ENCODE peak calls at places on chromosome 14, in seven cellular contexts. P, M, I, E, W, J and S are unnamed samples.

GRCh38 chr14:20836668-20837338 is 34.2 kb upstream of the RNASE1 start:
- DNase-seq in P (peak; percentile 47), M (peak; percentile 47), W (peak; percentile 79), E (no peak), J (peak; percentile 12), I (no peak), S (no peak)

GRCh38 chr14:68397371-68397779 is 395.5 kb downstream of the ZFP36L1 start:
- DNase-seq in P (no peak), M (no peak), E (no peak), W (no peak), J (peak; percentile 56), I (peak; percentile 55), S (no peak)

GRCh38 chr14:57833304-57833703 is 32.6 kb downstream of the SLC35F4 start:
- DNase-seq in W (peak; percentile 57), E (peak; percentile 46), J (peak; percentile 87), M (no peak), P (no peak), I (no peak), S (no peak)

GRCh38 chr14:88417594-88417993 is 32.1 kb downstream of the SPATA7 start:
- DNase-seq in J (no peak), P (no peak), E (no peak), W (no peak), I (no peak), M (no peak), S (no peak)

GRCh38 chr14:23005861-23006534 is 3.9 kb downstream of the C14orf93 start:
- DNase-seq in P (peak; percentile 45), E (no peak), W (no peak), M (no peak), J (no peak), I (no peak), S (no peak)

GRCh38 chr14:102822311-102822863 is 45.1 kb downstream of the TRAF3 start:
- DNase-seq in M (no peak), W (no peak), I (no peak), J (no peak), E (no peak), P (peak; percentile 15), S (no peak)

GRCh38 chr14:57287745-57288144 is 19.0 kb downstream of the AP5M1 start:
- DNase-seq in E (no peak), W (no peak), I (no peak), M (peak; percentile 46), J (no peak), P (no peak), S (no peak)

GRCh38 chr14:53368714-53369191 is 215.6 kb upstream of the DDHD1 start:
- DNase-seq in P (peak; percentile 77), W (no peak), M (no peak), J (no peak), E (no peak), I (no peak), S (no peak)

GRCh38 chr14:91727121-91727520 is 4.8 kb downstream of the CATSPERB start:
- DNase-seq in M (no peak), J (no peak), P (no peak), I (no peak), W (no peak), E (no peak), S (no peak)

GRCh38 chr14:92323031-92323915 is at the start of gene SLC24A4:
- DNase-seq in P (no peak), M (peak; percentile 44), W (peak; percentile 79), I (no peak), E (no peak), J (no peak), S (no peak)

GRCh38 chr14:75876526-75876925 is 105.3 kb downstream of the TGFB3 start:
- DNase-seq in W (no peak), I (no peak), J (no peak), E (no peak), M (no peak), P (no peak), S (no peak)

GRCh38 chr14:92563359-92563758 is 49.8 kb downstream of the RIN3 start:
- DNase-seq in M (no peak), W (no peak), P (no peak), E (no peak), J (no peak), I (no peak), S (no peak)

GRCh38 chr14:84988391-84988790 is 541.6 kb upstream of the FLRT2 start:
- DNase-seq in M (no peak), W (peak; percentile 49), E (no peak), J (no peak), P (no peak), I (no peak), S (no peak)

GRCh38 chr14:37968664-37969225 is 239.0 kb upstream of the SSTR1 start:
- DNase-seq in P (no peak), I (no peak), E (no peak), J (no peak), M (no peak), W (no peak), S (no peak)

GRCh38 chr14:41423503-41423902 is 183.2 kb upstream of the LRFN5 start:
- DNase-seq in W (no peak), M (no peak), P (no peak), I (no peak), J (no peak), E (no peak), S (no peak)

GRCh38 chr14:106506901-106507305 is 980.5 kb downstream of the TMEM121 start:
- DNase-seq in J (no peak), W (no peak), M (no peak), I (no peak), E (no peak), P (no peak), S (no peak)

GRCh38 chr14:36057452-36058142 is 118.9 kb downstream of the PTCSC3 start:
- DNase-seq in E (no peak), J (peak; percentile 46), M (no peak), P (peak; percentile 10), W (no peak), I (no peak), S (no peak)

GRCh38 chr14:64639340-64639821 is 64.8 kb upstream of the PLEKHG3 start:
- DNase-seq in M (no peak), I (peak; percentile 75), P (no peak), E (no peak), J (no peak), W (peak; percentile 61), S (no peak)

GRCh38 chr14:77584809-77585208 is 31.6 kb downstream of the SPTLC2 start:
- DNase-seq in J (no peak), M (no peak), W (no peak), E (no peak), I (no peak), P (no peak), S (no peak)

GRCh38 chr14:78530078-78530477 is 359.9 kb downstream of the NRXN3 start:
- DNase-seq in J (peak; percentile 18), W (peak; percentile 89), M (peak; percentile 83), I (no peak), E (no peak), P (no peak), S (peak; percentile 43)

GRCh38 chr14:51093371-51094281 is 1.3 kb downstream of the TRIM9 start:
- DNase-seq in I (no peak), P (no peak), W (peak; percentile 81), J (peak; percentile 1), M (peak; percentile 51), E (no peak), S (no peak)

GRCh38 chr14:51095854-51096823 is 1.2 kb upstream of the TRIM9 start:
- DNase-seq in I (no peak), J (peak; percentile 4), M (no peak), P (no peak), E (peak; percentile 28), W (no peak), S (no peak)

GRCh38 chr14:51096870-51097269 is 2.0 kb upstream of the TRIM9 start:
- DNase-seq in E (no peak), J (no peak), M (no peak), W (no peak), I (no peak), P (no peak), S (no peak)

GRCh38 chr14:51094282-51094821 is 553 bp downstream of the TRIM9 start:
- DNase-seq in J (no peak), W (peak; percentile 73), M (peak; percentile 32), I (no peak), E (no peak), P (no peak), S (no peak)

DNA sequence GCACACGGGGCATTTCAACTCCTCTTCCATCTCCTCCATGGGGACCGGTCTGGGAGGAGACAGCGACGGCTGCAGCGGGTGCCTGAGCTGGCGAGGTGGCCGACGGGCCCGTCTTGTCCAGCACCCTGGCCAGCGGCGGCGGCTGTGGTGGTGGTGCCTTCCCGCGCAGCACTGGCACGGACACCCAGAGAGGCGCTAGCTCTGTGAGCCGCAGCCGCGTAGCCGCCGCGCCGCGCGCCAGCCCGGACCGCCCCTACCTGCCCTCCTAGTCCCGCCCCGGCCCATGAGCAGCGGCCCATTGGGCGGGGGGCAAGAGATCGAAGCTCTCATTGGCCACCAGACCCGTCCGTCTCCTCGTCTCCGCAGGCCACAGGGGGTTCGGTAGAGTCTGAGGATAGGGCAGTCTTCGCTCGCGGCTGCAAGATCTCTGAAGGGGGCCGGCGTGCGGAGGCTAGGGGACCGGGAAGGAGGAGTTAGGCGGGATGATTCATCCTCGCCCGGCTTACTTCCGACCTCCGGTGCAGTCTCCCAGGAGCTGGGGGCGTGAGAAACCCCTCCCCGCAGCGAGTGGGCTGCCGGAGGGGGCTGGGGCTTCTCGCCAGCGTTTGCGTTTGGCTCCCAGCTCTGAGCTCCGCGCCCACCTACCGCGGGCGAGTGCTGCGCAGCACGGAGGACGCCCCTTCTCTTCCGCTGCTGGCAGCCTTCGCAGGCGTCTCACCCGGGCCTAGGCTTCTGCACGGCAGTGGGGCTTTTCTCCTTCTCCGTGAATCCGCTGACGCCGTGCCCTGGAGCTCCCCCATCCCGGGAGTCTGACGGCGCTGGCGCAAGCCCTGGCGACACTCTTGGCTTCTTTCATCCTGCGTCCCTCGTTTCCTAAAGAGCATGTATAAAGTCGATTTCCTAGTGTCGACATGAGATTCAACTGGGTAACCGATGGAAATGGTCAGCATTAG is at the start of gene TRIM9:
- DNase-seq in E (peak; percentile 66), P (peak; percentile 89), J (peak; percentile 92), M (peak; percentile 99), W (peak; percentile 99), I (peak; percentile 91), S (peak; percentile 92)
- H3K9me3 ChIP-seq in E (no peaks in the 10 kb centered on the region), P (no peaks in the 10 kb centered on the region), J (no peaks in the 10 kb centered on the region), M (no peaks in the 10 kb centered on the region), W (no peaks in the 10 kb centered on the region), I (no peaks in the 10 kb centered on the region), S (no peaks in the 10 kb centered on the region)

GRCh38 chr14:50320279-50320678 is 8.2 kb downstream of the DMAC2L start:
- DNase-seq in J (no peak), E (no peak), I (no peak), W (no peak), M (no peak), P (no peak), S (no peak)
- H3K27ac ChIP-seq in J (peak overlapping the region; percentile 82), E (peak overlapping the region; percentile 75), I (no peak overlapping the region), W (no peak overlapping the region), M (peak overlapping the region; percentile 23), P (peak overlapping the region; percentile 8), S (no peak overlapping the region)

GRCh38 chr14:25259470-25259869 is 209.5 kb upstream of the STXBP6 start:
- DNase-seq in W (no peak), E (no peak), M (no peak), I (no peak), J (no peak), P (no peak), S (no peak)
- H3K9me3 ChIP-seq in W (peaks cover 4% of the 10 kb centered on the region), E (no peaks in the 10 kb centered on the region), M (no peaks in the 10 kb centered on the region), I (no peaks in the 10 kb centered on the region), J (no peaks in the 10 kb centered on the region), P (no peaks in the 10 kb centered on the region), S (no peaks in the 10 kb centered on the region)

DNA sequence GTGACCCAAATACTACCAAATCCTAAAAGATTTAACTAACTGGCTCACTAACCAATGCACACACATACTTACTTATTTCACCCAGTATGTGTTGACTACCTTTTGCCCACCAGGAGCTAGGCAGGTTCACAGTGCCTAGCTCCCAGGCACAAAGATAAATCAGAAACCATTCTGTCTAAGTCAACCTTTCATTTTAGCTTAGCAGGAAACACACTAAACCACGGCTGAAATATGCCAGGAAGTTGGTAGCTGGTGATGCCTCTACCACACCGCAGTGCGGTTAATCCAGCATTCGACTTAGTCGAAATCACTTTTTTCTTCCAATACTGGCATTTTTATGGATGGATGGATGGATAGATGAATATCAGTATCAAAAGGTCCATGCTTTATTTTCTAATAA is 597.7 kb downstream of the DIO2 start:
- DNase-seq in J (no peak), P (no peak), M (no peak), E (no peak), W (no peak), I (no peak), S (no peak)
- H3K27ac ChIP-seq in J (no peak overlapping the region), P (no peak overlapping the region), M (no peak overlapping the region), E (no peak overlapping the region), W (no peak overlapping the region), I (no peak overlapping the region), S (no peak overlapping the region)